ENCODE peak calls at places on chromosome 18, in eight cellular contexts. H, P, B, E, Y, Q, V and I are unnamed samples.

GRCh38 chr18:52715421-52715820 is 375.4 kb downstream of the DCC start:
- DNase-seq in H (no peak), P (no peak), B (no peak), E (no peak), Y (no peak), Q (no peak), V (no peak), I (no peak)

GRCh38 chr18:79400591-79401381 is 5.1 kb downstream of the NFATC1 start:
- DNase-seq in H (no peak), P (peak), B (no peak), E (no peak), Y (no peak), Q (no peak), V (peak), I (no peak)

GRCh38 chr18:31419457-31419932 is 28.0 kb upstream of the DSG3 start:
- DNase-seq in H (no peak), P (no peak), B (peak), E (no peak), Y (no peak), Q (no peak), V (no peak), I (no peak)

GRCh38 chr18:32349728-32350395 is 120.8 kb downstream of the GAREM1 start:
- DNase-seq in H (no peak), P (no peak), B (no peak), E (peak), Y (peak), Q (no peak), V (no peak), I (no peak)

GRCh38 chr18:9852266-9853081 is 33.3 kb upstream of the TXNDC2 start:
- DNase-seq in H (no peak), P (no peak), B (no peak), E (no peak), Y (no peak), Q (no peak), V (no peak), I (no peak)

GRCh38 chr18:33022370-33022769 is 249.5 kb upstream of the KLHL14 start:
- DNase-seq in H (no peak), P (no peak), B (no peak), E (no peak), Y (no peak), Q (no peak), V (no peak), I (no peak)

GRCh38 chr18:74518456-74519315 is 15.6 kb upstream of the CNDP1 start:
- DNase-seq in H (no peak), P (no peak), B (peak), E (no peak), Y (no peak), Q (no peak), V (no peak), I (no peak)

GRCh38 chr18:2218101-2218500 is 353.2 kb downstream of the METTL4 start:
- DNase-seq in H (no peak), P (no peak), B (no peak), E (no peak), Y (no peak), Q (no peak), V (no peak), I (no peak)

GRCh38 chr18:7116832-7117389 is 686 bp downstream of the LAMA1 start:
- DNase-seq in H (peak), P (no peak), B (peak), E (no peak), Y (peak), Q (peak), V (peak), I (no peak)

GRCh38 chr18:11327656-11328055 is 178.3 kb upstream of the PIEZO2 start:
- DNase-seq in H (no peak), P (no peak), B (no peak), E (no peak), Y (peak), Q (no peak), V (no peak), I (no peak)

GRCh38 chr18:67232406-67232805 is 284.1 kb downstream of the DSEL start:
- DNase-seq in H (no peak), P (no peak), B (no peak), E (no peak), Y (peak), Q (no peak), V (no peak), I (no peak)

GRCh38 chr18:23227729-23228075 is 92.4 kb downstream of the CABLES1 start:
- DNase-seq in H (no peak), P (no peak), B (no peak), E (no peak), Y (no peak), Q (no peak), V (no peak), I (no peak)

GRCh38 chr18:69674921-69675405 is 272.7 kb downstream of the CD226 start:
- DNase-seq in H (no peak), P (no peak), B (no peak), E (no peak), Y (no peak), Q (no peak), V (no peak), I (no peak)

GRCh38 chr18:30915336-30915988 is 127.1 kb downstream of the DSC3 start:
- DNase-seq in H (no peak), P (no peak), B (no peak), E (no peak), Y (no peak), Q (no peak), V (no peak), I (no peak)

GRCh38 chr18:3985664-3986063 is 469.4 kb downstream of the DLGAP1 start:
- DNase-seq in H (no peak), P (no peak), B (no peak), E (no peak), Y (peak), Q (no peak), V (no peak), I (no peak)

GRCh38 chr18:65753520-65753919 is 2.7 kb downstream of the CDH7 start:
- DNase-seq in H (peak), P (no peak), B (peak), E (peak), Y (peak), Q (peak), V (peak), I (peak)

GRCh38 chr18:32956591-32957310 is 183.9 kb upstream of the KLHL14 start:
- DNase-seq in H (no peak), P (no peak), B (no peak), E (no peak), Y (peak), Q (no peak), V (no peak), I (no peak)

GRCh38 chr18:30814446-30814845 is 228.1 kb downstream of the DSC3 start:
- DNase-seq in H (no peak), P (no peak), B (no peak), E (no peak), Y (no peak), Q (no peak), V (no peak), I (no peak)

GRCh38 chr18:54916507-54916906 is 42.8 kb downstream of the CCDC68 start:
- DNase-seq in H (no peak), P (no peak), B (peak), E (no peak), Y (no peak), Q (peak), V (no peak), I (no peak)
- TF ChIP-seq CTCF in H (no peak), P (no peak), B (peak), E (no peak), Y (no peak), Q (no peak), V (no peak), I (no peak)

GRCh38 chr18:1057367-1057766 is 152.7 kb downstream of the ADCYAP1 start:
- DNase-seq in H (no peak), P (no peak), B (no peak), E (no peak), Y (no peak), Q (no peak), V (no peak), I (no peak)

DNA sequence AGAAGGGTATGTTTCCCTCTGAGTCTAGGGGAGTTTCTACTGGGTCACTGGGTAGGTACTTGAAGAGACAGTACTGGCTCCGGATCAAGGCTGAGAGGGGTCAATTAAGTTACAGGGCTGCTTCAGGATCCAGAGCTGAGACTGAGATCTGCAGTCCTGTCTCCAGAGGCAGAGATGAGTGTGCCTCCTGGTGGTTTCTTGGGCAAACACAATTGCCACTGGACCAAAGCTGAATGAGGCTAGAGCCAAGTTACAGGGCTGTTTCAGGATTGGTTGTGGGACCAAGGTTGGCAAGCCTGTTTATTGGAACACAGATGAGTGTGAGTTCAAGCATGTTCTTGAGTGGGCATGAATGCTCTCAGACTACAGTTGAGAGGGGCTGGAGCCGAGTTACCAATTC is 157.9 kb downstream of the ADCYAP1 start:
- DNase-seq in H (peak), P (no peak), B (peak), E (no peak), Y (no peak), Q (peak), V (no peak), I (no peak)
- TF ChIP-seq CTCF in H (no peak), P (no peak), B (peak), E (no peak), Y (no peak), Q (no peak), V (no peak), I (no peak)

GRCh38 chr18:48336332-48336731 is 72.9 kb downstream of the ZBTB7C start:
- DNase-seq in H (no peak), P (no peak), B (no peak), E (no peak), Y (no peak), Q (no peak), V (no peak), I (no peak)
- TF ChIP-seq CTCF in H (no peak), P (no peak), B (peak), E (no peak), Y (no peak), Q (no peak), V (no peak), I (no peak)

DNA sequence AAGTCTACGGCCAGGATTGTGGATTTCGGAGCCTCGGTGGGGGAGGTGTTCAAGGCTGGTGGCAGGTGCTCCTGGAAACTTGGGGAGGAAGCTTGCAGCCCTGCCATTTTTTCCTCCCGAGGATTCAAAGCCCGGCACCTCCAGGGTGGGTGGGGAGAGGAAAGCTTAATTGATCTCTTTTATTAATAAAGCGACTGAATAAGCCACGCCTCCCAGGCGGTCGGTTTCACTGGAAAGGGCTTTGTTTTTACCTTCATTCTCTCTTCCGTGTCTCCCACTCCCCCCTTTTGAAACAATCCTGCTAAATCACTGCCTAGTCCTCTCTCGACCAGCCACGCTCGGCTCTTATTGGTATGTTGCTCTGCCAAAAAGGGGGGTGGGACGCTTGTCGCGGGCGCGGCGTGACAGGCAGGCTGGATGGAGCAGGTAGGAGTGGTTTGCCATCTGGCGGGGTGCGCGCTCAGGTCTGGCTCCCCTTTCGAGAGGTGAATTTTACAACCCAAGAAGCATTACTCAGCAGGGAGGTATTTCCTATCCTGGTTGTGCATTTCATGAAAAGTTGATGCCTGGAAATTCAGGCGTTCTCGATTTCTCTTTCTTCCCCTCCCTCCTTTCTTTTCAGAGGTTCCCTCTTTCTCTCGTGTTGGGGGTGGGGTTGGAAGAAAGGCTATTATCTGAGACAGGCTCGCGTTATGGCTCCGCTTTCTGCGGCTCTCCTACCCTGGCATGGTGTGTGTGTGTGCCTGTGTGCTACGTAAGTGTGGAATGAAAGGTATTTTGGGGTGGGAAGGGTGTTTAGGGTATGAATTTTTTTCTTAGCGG is 1.4 kb downstream of the NEDD4L start:
- DNase-seq in H (peak), P (peak), B (peak), E (peak), Y (peak), Q (peak), V (peak), I (no peak)
- TF ChIP-seq CTCF in H (no peak), P (no peak), B (no peak), E (no peak), Y (no peak), Q (no peak), V (no peak), I (no peak)

DNA sequence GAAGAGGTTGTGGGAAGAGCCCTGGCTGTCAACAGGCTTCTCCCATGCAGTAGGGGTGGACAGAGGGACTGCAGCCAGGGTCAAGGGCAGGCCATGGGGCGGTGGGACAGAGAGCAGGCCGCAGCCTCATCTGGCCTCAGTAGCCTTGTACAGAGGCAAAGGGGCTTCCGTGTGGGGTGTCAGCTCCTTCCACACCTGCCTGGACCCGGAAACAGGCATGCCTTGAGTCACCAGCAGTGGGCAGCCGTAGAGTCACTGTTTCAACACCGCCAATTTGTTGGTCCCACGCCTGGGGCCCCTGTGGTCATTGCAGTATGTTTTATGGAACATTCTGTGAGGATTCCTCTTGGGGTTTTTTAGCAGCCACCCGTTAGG is 173.0 kb downstream of the SMAD7 start:
- DNase-seq in H (no peak), P (no peak), B (no peak), E (no peak), Y (peak), Q (no peak), V (no peak), I (no peak)
- TF ChIP-seq CTCF in H (no peak), P (no peak), B (no peak), E (no peak), Y (peak), Q (no peak), V (no peak), I (no peak)